ENCODE peak calls at places on chromosomes 11 and 22, in five cellular contexts. One of them, this sample, is unnamed.

GRCh38 chr11:114197799-114198500 is 98.2 kb upstream of the NNMT start:
- DNase-seq in NCI-H1092: peak
- DNase-seq in naive thymus-derived CD8-positive, alpha-beta T cell: no peak
- DNase-seq in fibroblast of pulmonary artery: peak
- DNase-seq in astrocyte of the spinal cord: peak
- DNase-seq in this sample: no peak

GRCh38 chr11:74577624-74578396 is 14.6 kb upstream of the POLD3 start:
- DNase-seq in NCI-H1092: peak
- DNase-seq in naive thymus-derived CD8-positive, alpha-beta T cell: no peak
- DNase-seq in fibroblast of pulmonary artery: no peak
- DNase-seq in astrocyte of the spinal cord: peak
- DNase-seq in this sample: no peak

GRCh38 chr11:128095459-128096096 is 491.8 kb downstream of the ETS1 start:
- DNase-seq in NCI-H1092: no peak
- DNase-seq in naive thymus-derived CD8-positive, alpha-beta T cell: no peak
- DNase-seq in fibroblast of pulmonary artery: peak
- DNase-seq in astrocyte of the spinal cord: peak
- DNase-seq in this sample: no peak

GRCh38 chr11:81673001-81673400 is 1060.7 kb downstream of the FAM181B start:
- DNase-seq in NCI-H1092: no peak
- DNase-seq in naive thymus-derived CD8-positive, alpha-beta T cell: no peak
- DNase-seq in fibroblast of pulmonary artery: no peak
- DNase-seq in astrocyte of the spinal cord: peak
- DNase-seq in this sample: no peak

GRCh38 chr11:118889796-118890195 is 6.1 kb downstream of the CXCR5 start:
- DNase-seq in NCI-H1092: no peak
- DNase-seq in naive thymus-derived CD8-positive, alpha-beta T cell: no peak
- DNase-seq in fibroblast of pulmonary artery: peak
- DNase-seq in astrocyte of the spinal cord: peak
- DNase-seq in this sample: no peak

GRCh38 chr11:13668102-13668956 is at the start of gene FAR1:
- DNase-seq in NCI-H1092: peak
- DNase-seq in naive thymus-derived CD8-positive, alpha-beta T cell: peak
- DNase-seq in fibroblast of pulmonary artery: peak
- DNase-seq in astrocyte of the spinal cord: peak
- DNase-seq in this sample: peak

GRCh38 chr11:47149781-47150180 is 26.9 kb downstream of the ARFGAP2 start:
- DNase-seq in NCI-H1092: no peak
- DNase-seq in naive thymus-derived CD8-positive, alpha-beta T cell: no peak
- DNase-seq in fibroblast of pulmonary artery: no peak
- DNase-seq in astrocyte of the spinal cord: no peak
- DNase-seq in this sample: no peak

GRCh38 chr11:22920939-22921565 is 60.8 kb upstream of the CCDC179 start:
- DNase-seq in NCI-H1092: peak
- DNase-seq in naive thymus-derived CD8-positive, alpha-beta T cell: no peak
- DNase-seq in fibroblast of pulmonary artery: peak
- DNase-seq in astrocyte of the spinal cord: peak
- DNase-seq in this sample: no peak

GRCh38 chr22:37195921-37196320 is 7.9 kb upstream of the C1QTNF6 start:
- DNase-seq in NCI-H1092: no peak
- DNase-seq in naive thymus-derived CD8-positive, alpha-beta T cell: no peak
- DNase-seq in fibroblast of pulmonary artery: no peak
- DNase-seq in astrocyte of the spinal cord: no peak
- DNase-seq in this sample: peak

GRCh38 chr22:29306175-29306829 is at the start of gene GAS2L1:
- DNase-seq in NCI-H1092: no peak
- DNase-seq in naive thymus-derived CD8-positive, alpha-beta T cell: no peak
- DNase-seq in fibroblast of pulmonary artery: peak
- DNase-seq in astrocyte of the spinal cord: peak
- DNase-seq in this sample: peak

GRCh38 chr11:84130646-84131427 is 844.7 kb upstream of the CCDC90B start:
- DNase-seq in NCI-H1092: no peak
- DNase-seq in naive thymus-derived CD8-positive, alpha-beta T cell: no peak
- DNase-seq in fibroblast of pulmonary artery: no peak
- DNase-seq in astrocyte of the spinal cord: no peak
- DNase-seq in this sample: no peak

GRCh38 chr22:42291287-42291686 is 20.8 kb upstream of the TCF20 start:
- DNase-seq in NCI-H1092: no peak
- DNase-seq in naive thymus-derived CD8-positive, alpha-beta T cell: no peak
- DNase-seq in fibroblast of pulmonary artery: no peak
- DNase-seq in astrocyte of the spinal cord: no peak
- DNase-seq in this sample: no peak

GRCh38 chr22:41288245-41288946 is 2.4 kb upstream of the RANGAP1 start:
- DNase-seq in NCI-H1092: no peak
- DNase-seq in naive thymus-derived CD8-positive, alpha-beta T cell: no peak
- DNase-seq in fibroblast of pulmonary artery: peak
- DNase-seq in astrocyte of the spinal cord: peak
- DNase-seq in this sample: no peak

GRCh38 chr11:41895106-41895505 is 435.7 kb upstream of the LRRC4C start:
- DNase-seq in NCI-H1092: no peak
- DNase-seq in naive thymus-derived CD8-positive, alpha-beta T cell: no peak
- DNase-seq in fibroblast of pulmonary artery: no peak
- DNase-seq in astrocyte of the spinal cord: no peak
- DNase-seq in this sample: no peak

GRCh38 chr22:28441720-28442263 is 237.8 kb downstream of the TTC28 start:
- DNase-seq in NCI-H1092: no peak
- DNase-seq in naive thymus-derived CD8-positive, alpha-beta T cell: no peak
- DNase-seq in fibroblast of pulmonary artery: no peak
- DNase-seq in astrocyte of the spinal cord: peak
- DNase-seq in this sample: no peak

GRCh38 chr11:134554861-134555260 is 142.8 kb upstream of the B3GAT1 start:
- DNase-seq in NCI-H1092: no peak
- DNase-seq in naive thymus-derived CD8-positive, alpha-beta T cell: no peak
- DNase-seq in fibroblast of pulmonary artery: no peak
- DNase-seq in astrocyte of the spinal cord: no peak
- DNase-seq in this sample: no peak

GRCh38 chr11:798093-798713 is at the start of gene SLC25A22:
- DNase-seq in NCI-H1092: peak
- DNase-seq in naive thymus-derived CD8-positive, alpha-beta T cell: peak
- DNase-seq in fibroblast of pulmonary artery: peak
- DNase-seq in astrocyte of the spinal cord: peak
- DNase-seq in this sample: peak

GRCh38 chr11:37177721-37178120 is 579.7 kb upstream of the RAG2 start:
- DNase-seq in NCI-H1092: no peak
- DNase-seq in naive thymus-derived CD8-positive, alpha-beta T cell: no peak
- DNase-seq in fibroblast of pulmonary artery: no peak
- DNase-seq in astrocyte of the spinal cord: no peak
- DNase-seq in this sample: no peak

GRCh38 chr11:132310390-132311375 is 940.3 kb downstream of the NTM start:
- DNase-seq in NCI-H1092: no peak
- DNase-seq in naive thymus-derived CD8-positive, alpha-beta T cell: no peak
- DNase-seq in fibroblast of pulmonary artery: no peak
- DNase-seq in astrocyte of the spinal cord: no peak
- DNase-seq in this sample: no peak

GRCh38 chr22:19430890-19431541 is 517 bp downstream of the HIRA start:
- DNase-seq in NCI-H1092: no peak
- DNase-seq in naive thymus-derived CD8-positive, alpha-beta T cell: no peak
- DNase-seq in fibroblast of pulmonary artery: peak
- DNase-seq in astrocyte of the spinal cord: peak
- DNase-seq in this sample: no peak

GRCh38 chr22:22702159-22702873 is 57.9 kb downstream of the GGTLC2 start:
- DNase-seq in NCI-H1092: no peak
- DNase-seq in naive thymus-derived CD8-positive, alpha-beta T cell: no peak
- DNase-seq in fibroblast of pulmonary artery: no peak
- DNase-seq in astrocyte of the spinal cord: no peak
- DNase-seq in this sample: no peak

GRCh38 chr11:118921121-118921928 is 4.4 kb downstream of the BCL9L start:
- DNase-seq in NCI-H1092: no peak
- DNase-seq in naive thymus-derived CD8-positive, alpha-beta T cell: no peak
- DNase-seq in fibroblast of pulmonary artery: peak
- DNase-seq in astrocyte of the spinal cord: peak
- DNase-seq in this sample: peak

GRCh38 chr22:42881982-42882656 is 25.0 kb upstream of the ARFGAP3 start:
- DNase-seq in NCI-H1092: no peak
- DNase-seq in naive thymus-derived CD8-positive, alpha-beta T cell: no peak
- DNase-seq in fibroblast of pulmonary artery: no peak
- DNase-seq in astrocyte of the spinal cord: no peak
- DNase-seq in this sample: no peak

GRCh38 chr11:46504817-46505613 is 88.8 kb downstream of the AMBRA1 start:
- DNase-seq in NCI-H1092: no peak
- DNase-seq in naive thymus-derived CD8-positive, alpha-beta T cell: no peak
- DNase-seq in fibroblast of pulmonary artery: no peak
- DNase-seq in astrocyte of the spinal cord: peak
- DNase-seq in this sample: no peak

GRCh38 chr11:36447514-36447913 is 62.6 kb downstream of the TRAF6 start:
- DNase-seq in NCI-H1092: no peak
- DNase-seq in naive thymus-derived CD8-positive, alpha-beta T cell: no peak
- DNase-seq in fibroblast of pulmonary artery: peak
- DNase-seq in astrocyte of the spinal cord: no peak
- DNase-seq in this sample: no peak

GRCh38 chr22:50010676-50011446 is 1.7 kb downstream of the IL17REL start:
- DNase-seq in NCI-H1092: no peak
- DNase-seq in naive thymus-derived CD8-positive, alpha-beta T cell: peak
- DNase-seq in fibroblast of pulmonary artery: no peak
- DNase-seq in astrocyte of the spinal cord: no peak
- DNase-seq in this sample: peak

GRCh38 chr11:19666951-19667350 is 45.7 kb upstream of the NAV2 start:
- DNase-seq in NCI-H1092: peak
- DNase-seq in naive thymus-derived CD8-positive, alpha-beta T cell: no peak
- DNase-seq in fibroblast of pulmonary artery: no peak
- DNase-seq in astrocyte of the spinal cord: no peak
- DNase-seq in this sample: no peak

GRCh38 chr11:10751581-10751940 is 515 bp downstream of the CTR9 start:
- DNase-seq in NCI-H1092: no peak
- DNase-seq in naive thymus-derived CD8-positive, alpha-beta T cell: no peak
- DNase-seq in fibroblast of pulmonary artery: no peak
- DNase-seq in astrocyte of the spinal cord: no peak
- DNase-seq in this sample: no peak

GRCh38 chr11:26951849-26952515 is 41.9 kb upstream of the FIBIN start:
- DNase-seq in NCI-H1092: no peak
- DNase-seq in naive thymus-derived CD8-positive, alpha-beta T cell: no peak
- DNase-seq in fibroblast of pulmonary artery: no peak
- DNase-seq in astrocyte of the spinal cord: no peak
- DNase-seq in this sample: no peak

GRCh38 chr11:19907839-19908238 is 195.2 kb downstream of the NAV2 start:
- DNase-seq in NCI-H1092: no peak
- DNase-seq in naive thymus-derived CD8-positive, alpha-beta T cell: no peak
- DNase-seq in fibroblast of pulmonary artery: no peak
- DNase-seq in astrocyte of the spinal cord: no peak
- DNase-seq in this sample: no peak

GRCh38 chr22:20867179-20868099 is 8.6 kb downstream of the SNAP29 start:
- DNase-seq in NCI-H1092: no peak
- DNase-seq in naive thymus-derived CD8-positive, alpha-beta T cell: no peak
- DNase-seq in fibroblast of pulmonary artery: peak
- DNase-seq in astrocyte of the spinal cord: no peak
- DNase-seq in this sample: no peak

GRCh38 chr11:117923773-117924172 is 5.4 kb downstream of the TMPRSS13 start:
- DNase-seq in NCI-H1092: no peak
- DNase-seq in naive thymus-derived CD8-positive, alpha-beta T cell: no peak
- DNase-seq in fibroblast of pulmonary artery: no peak
- DNase-seq in astrocyte of the spinal cord: no peak
- DNase-seq in this sample: no peak

GRCh38 chr22:37634505-37635002 is 4.9 kb upstream of the SH3BP1 start:
- DNase-seq in NCI-H1092: peak
- DNase-seq in naive thymus-derived CD8-positive, alpha-beta T cell: no peak
- DNase-seq in fibroblast of pulmonary artery: no peak
- DNase-seq in astrocyte of the spinal cord: peak
- DNase-seq in this sample: no peak

GRCh38 chr22:41417622-41418390 is 28.8 kb downstream of the TOB2 start:
- DNase-seq in NCI-H1092: no peak
- DNase-seq in naive thymus-derived CD8-positive, alpha-beta T cell: no peak
- DNase-seq in fibroblast of pulmonary artery: peak
- DNase-seq in astrocyte of the spinal cord: peak
- DNase-seq in this sample: no peak

GRCh38 chr11:20238712-20239111 is 78.4 kb upstream of the DBX1 start:
- DNase-seq in NCI-H1092: peak
- DNase-seq in naive thymus-derived CD8-positive, alpha-beta T cell: no peak
- DNase-seq in fibroblast of pulmonary artery: no peak
- DNase-seq in astrocyte of the spinal cord: no peak
- DNase-seq in this sample: no peak

GRCh38 chr22:37383342-37383741 is 43.9 kb downstream of the ELFN2 start:
- DNase-seq in NCI-H1092: peak
- DNase-seq in naive thymus-derived CD8-positive, alpha-beta T cell: no peak
- DNase-seq in fibroblast of pulmonary artery: no peak
- DNase-seq in astrocyte of the spinal cord: no peak
- DNase-seq in this sample: no peak